ENCODE peak calls at places on chromosome 2, in six cellular contexts. Y, U, H, S, J and Z are unnamed samples.

GRCh38 chr2:112726487-112727190 is 5.8 kb downstream of the NT5DC4 start:
- DNase-seq in Y (peak), U (peak), H (peak), S (peak), J (peak), Z (peak)

GRCh38 chr2:61619561-61619960 is 81.4 kb upstream of the XPO1 start:
- DNase-seq in Y (no peak), U (no peak), H (no peak), S (no peak), J (no peak), Z (no peak)

GRCh38 chr2:68387408-68388350 is 22.6 kb downstream of the PLEK start:
- DNase-seq in Y (no peak), U (no peak), H (no peak), S (no peak), J (no peak), Z (peak)

GRCh38 chr2:101516833-101517690 is 42.1 kb upstream of the RFX8 start:
- DNase-seq in Y (peak), U (peak), H (no peak), S (no peak), J (peak), Z (peak)

GRCh38 chr2:37671013-37671815 is at the start of gene CDC42EP3:
- DNase-seq in Y (no peak), U (peak), H (no peak), S (peak), J (no peak), Z (peak)

GRCh38 chr2:66435549-66435875 is 587 bp downstream of the MEIS1 start:
- DNase-seq in Y (no peak), U (no peak), H (no peak), S (no peak), J (no peak), Z (no peak)

GRCh38 chr2:235225261-235225660 is 268.6 kb upstream of the AGAP1 start:
- DNase-seq in Y (no peak), U (no peak), H (no peak), S (no peak), J (no peak), Z (no peak)

GRCh38 chr2:36376319-36376765 is 20.8 kb downstream of the CRIM1 start:
- DNase-seq in Y (no peak), U (no peak), H (no peak), S (peak), J (no peak), Z (no peak)

GRCh38 chr2:25462021-25462420 is 120.3 kb upstream of the DNMT3A start:
- DNase-seq in Y (no peak), U (no peak), H (no peak), S (no peak), J (no peak), Z (no peak)

GRCh38 chr2:230866704-230867561 is 2.2 kb downstream of the ITM2C start:
- DNase-seq in Y (no peak), U (no peak), H (no peak), S (peak), J (no peak), Z (no peak)

GRCh38 chr2:120867290-120868231 is 131.9 kb downstream of the GLI2 start:
- DNase-seq in Y (peak), U (peak), H (peak), S (peak), J (peak), Z (no peak)

GRCh38 chr2:46632349-46632748 is 153.0 kb downstream of the TMEM247 start:
- DNase-seq in Y (no peak), U (peak), H (peak), S (peak), J (peak), Z (no peak)

GRCh38 chr2:101815739-101816391 is 118.4 kb downstream of the MAP4K4 start:
- DNase-seq in Y (no peak), U (no peak), H (no peak), S (no peak), J (no peak), Z (no peak)

GRCh38 chr2:58569460-58570185 is 328.5 kb upstream of the FANCL start:
- DNase-seq in Y (no peak), U (no peak), H (no peak), S (no peak), J (no peak), Z (no peak)

GRCh38 chr2:217026161-217026560 is 166.3 kb upstream of the TNP1 start:
- DNase-seq in Y (no peak), U (no peak), H (no peak), S (no peak), J (no peak), Z (no peak)

GRCh38 chr2:196174424-196174823 is 3.0 kb upstream of the STK17B start:
- DNase-seq in Y (no peak), U (no peak), H (no peak), S (no peak), J (no peak), Z (no peak)

GRCh38 chr2:63052411-63053234 is 2.0 kb downstream of the OTX1 start:
- DNase-seq in Y (no peak), U (no peak), H (no peak), S (peak), J (no peak), Z (no peak)

GRCh38 chr2:8636041-8636491 is 45.8 kb upstream of the ID2 start:
- DNase-seq in Y (no peak), U (no peak), H (no peak), S (no peak), J (no peak), Z (no peak)

GRCh38 chr2:118150294-118150693 is 62.0 kb downstream of the INSIG2 start:
- DNase-seq in Y (no peak), U (no peak), H (no peak), S (no peak), J (no peak), Z (no peak)

GRCh38 chr2:46803551-46803885 is 112.1 kb downstream of the MCFD2 start:
- DNase-seq in Y (no peak), U (no peak), H (no peak), S (no peak), J (no peak), Z (no peak)

GRCh38 chr2:101106453-101107181 is 44.6 kb downstream of the TBC1D8 start:
- DNase-seq in Y (no peak), U (no peak), H (no peak), S (no peak), J (no peak), Z (no peak)

GRCh38 chr2:238947243-238947760 is 99.4 kb downstream of the TWIST2 start:
- DNase-seq in Y (no peak), U (no peak), H (no peak), S (no peak), J (no peak), Z (peak)

GRCh38 chr2:27370816-27371620 is 602 bp downstream of the SNX17 start:
- DNase-seq in Y (peak), U (peak), H (no peak), S (peak), J (peak), Z (peak)

GRCh38 chr2:71682341-71682740 is 229.0 kb downstream of the DYSF start:
- DNase-seq in Y (no peak), U (no peak), H (no peak), S (no peak), J (no peak), Z (peak)

GRCh38 chr2:40434638-40435296 is 17.1 kb downstream of the SLC8A1 start:
- DNase-seq in Y (peak), U (peak), H (no peak), S (no peak), J (peak), Z (no peak)

GRCh38 chr2:222307978-222308479 is 9.2 kb upstream of the PAX3 start:
- DNase-seq in Y (no peak), U (no peak), H (no peak), S (no peak), J (no peak), Z (no peak)

GRCh38 chr2:239216251-239216613 is 184.6 kb downstream of the HDAC4 start:
- DNase-seq in Y (no peak), U (no peak), H (no peak), S (no peak), J (no peak), Z (no peak)

GRCh38 chr2:206981739-206982336 is 42.5 kb downstream of the CPO start:
- DNase-seq in Y (peak), U (peak), H (peak), S (peak), J (peak), Z (no peak)

GRCh38 chr2:107634172-107634571 is 192.5 kb upstream of the RGPD4 start:
- DNase-seq in Y (no peak), U (no peak), H (no peak), S (no peak), J (no peak), Z (no peak)

GRCh38 chr2:23900133-23900926 is 26.6 kb downstream of the ATAD2B start:
- DNase-seq in Y (peak), U (peak), H (no peak), S (no peak), J (peak), Z (peak)

GRCh38 chr2:72263043-72263780 is 115.5 kb upstream of the CYP26B1 start:
- DNase-seq in Y (no peak), U (no peak), H (no peak), S (no peak), J (peak), Z (no peak)

GRCh38 chr2:159904565-159905281 is 106.7 kb upstream of the CD302 start:
- DNase-seq in Y (no peak), U (no peak), H (peak), S (no peak), J (no peak), Z (peak)

GRCh38 chr2:235936493-235936892 is 231.7 kb downstream of the GBX2 start:
- DNase-seq in Y (no peak), U (no peak), H (no peak), S (no peak), J (no peak), Z (no peak)